ENCODE peak calls at places on chromosomes 4 and X, in four cellular contexts. B, O, R and Y are unnamed samples.

GRCh38 chr4:154616731-154617130 is 4.3 kb upstream of the FGG start:
- DNase-seq in B (no peak), O (no peak), R (no peak), Y (no peak)

GRCh38 chrX:151391722-151392121 is 5.3 kb upstream of the VMA21 start:
- DNase-seq in O (no peak), B (no peak), R (no peak), Y (no peak)

GRCh38 chr4:94412019-94413017 is 39.4 kb upstream of the PDLIM5 start:
- DNase-seq in B (peak; percentile 16), O (no peak), R (peak; percentile 83), Y (peak; percentile 94)

GRCh38 chr4:7828011-7828720 is 111.5 kb downstream of the AFAP1 start:
- DNase-seq in R (peak; percentile 99), B (peak; percentile 67), O (peak; percentile 70), Y (no peak)

GRCh38 chr4:150209140-150209829 is 131.0 kb downstream of the DCLK2 start:
- DNase-seq in O (peak; percentile 51), R (peak; percentile 84), B (peak; percentile 68), Y (no peak)

GRCh38 chr4:140724780-140725179 is 31.4 kb downstream of the TBC1D9 start:
- DNase-seq in O (no peak), B (no peak), R (peak; percentile 41), Y (no peak)

GRCh38 chr4:7043521-7044414 is 596 bp downstream of the TADA2B start:
- DNase-seq in O (peak; percentile 60), B (peak; percentile 66), R (peak; percentile 48), Y (no peak)

GRCh38 chr4:153143527-153144348 is 60.5 kb upstream of the TRIM2 start:
- DNase-seq in B (peak; percentile 26), R (peak; percentile 17), O (no peak), Y (peak; percentile 59)

GRCh38 chr4:6354119-6354518 is 84.5 kb downstream of the WFS1 start:
- DNase-seq in B (no peak), O (no peak), R (no peak), Y (no peak)

GRCh38 chr4:25727711-25728493 is 72.3 kb downstream of the SLC34A2 start:
- DNase-seq in R (no peak), O (no peak), B (no peak), Y (no peak)

GRCh38 chr4:172142331-172142738 is 329.1 kb downstream of the GALNTL6 start:
- DNase-seq in R (peak; percentile 18), B (no peak), O (no peak), Y (peak; percentile 31)

GRCh38 chrX:106247162-106247561 is 79.1 kb downstream of the PWWP3B start:
- DNase-seq in O (no peak), R (peak; percentile 44), B (no peak), Y (peak; percentile 22)

GRCh38 chr4:185141777-185142176 is 1.3 kb upstream of the SLC25A4 start:
- DNase-seq in O (no peak), R (no peak), B (no peak), Y (no peak)

GRCh38 chr4:185142563-185142910 is 529 bp upstream of the SLC25A4 start:
- DNase-seq in B (no peak), R (no peak), O (no peak), Y (no peak)

GRCh38 chr4:185142911-185143595 is at the start of gene SLC25A4:
- DNase-seq in R (peak; percentile 56), B (peak; percentile 90), O (peak; percentile 80), Y (peak; percentile 34)

GRCh38 chr4:185144601-185145240 is 1.7 kb downstream of the SLC25A4 start:
- DNase-seq in R (no peak), B (no peak), O (no peak), Y (no peak)

GRCh38 chr4:185143596-185143969 is 517 bp downstream of the SLC25A4 start:
- DNase-seq in R (no peak), B (peak; percentile 50), O (peak; percentile 47), Y (no peak)
- H3K4me3 ChIP-seq in R (peak overlapping the region; percentile 73), B (peak overlapping the region; percentile 38), O (peak overlapping the region; percentile 57), Y (peak overlapping the region; percentile 74)

GRCh38 chrX:39518451-39519212 is 579.1 kb downstream of the BCOR start:
- DNase-seq in B (peak; percentile 33), R (no peak), O (no peak), Y (no peak)
- H3K4me3 ChIP-seq in B (no peak overlapping the region), R (no peak overlapping the region), O (no peak overlapping the region), Y (peak overlapping the region; percentile 14)

DNA sequence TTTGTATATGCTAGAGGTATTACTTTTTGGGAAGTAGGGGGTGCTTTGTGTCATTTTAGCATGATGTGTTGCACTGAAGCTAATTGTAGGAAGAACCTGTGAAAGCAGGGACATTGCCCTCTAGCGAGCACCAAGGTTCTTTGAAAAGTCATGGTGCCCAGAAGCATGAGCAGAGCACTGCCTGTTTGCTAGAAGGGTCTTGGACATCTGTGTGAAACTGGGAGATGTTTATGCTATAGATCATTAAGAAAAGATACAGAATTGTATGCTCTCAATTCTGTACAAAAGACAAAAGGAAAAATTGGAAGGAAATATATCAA is 14.7 kb downstream of the GRPR start:
- DNase-seq in O (no peak), B (no peak), R (peak; percentile 23), Y (no peak)
- H3K4me3 ChIP-seq in O (no peak overlapping the region), B (no peak overlapping the region), R (no peak overlapping the region), Y (no peak overlapping the region)

GRCh38 chrX:4240541-4241194 is 527.2 kb upstream of the PRKX start:
- DNase-seq in R (peak; percentile 0), B (no peak), O (no peak), Y (no peak)

GRCh38 chrX:4238916-4239315 is 525.5 kb upstream of the PRKX start:
- DNase-seq in O (no peak), R (no peak), B (no peak), Y (no peak)

GRCh38 chrX:4243759-4244158 is 530.3 kb upstream of the PRKX start:
- DNase-seq in R (no peak), B (no peak), O (no peak), Y (no peak)

DNA sequence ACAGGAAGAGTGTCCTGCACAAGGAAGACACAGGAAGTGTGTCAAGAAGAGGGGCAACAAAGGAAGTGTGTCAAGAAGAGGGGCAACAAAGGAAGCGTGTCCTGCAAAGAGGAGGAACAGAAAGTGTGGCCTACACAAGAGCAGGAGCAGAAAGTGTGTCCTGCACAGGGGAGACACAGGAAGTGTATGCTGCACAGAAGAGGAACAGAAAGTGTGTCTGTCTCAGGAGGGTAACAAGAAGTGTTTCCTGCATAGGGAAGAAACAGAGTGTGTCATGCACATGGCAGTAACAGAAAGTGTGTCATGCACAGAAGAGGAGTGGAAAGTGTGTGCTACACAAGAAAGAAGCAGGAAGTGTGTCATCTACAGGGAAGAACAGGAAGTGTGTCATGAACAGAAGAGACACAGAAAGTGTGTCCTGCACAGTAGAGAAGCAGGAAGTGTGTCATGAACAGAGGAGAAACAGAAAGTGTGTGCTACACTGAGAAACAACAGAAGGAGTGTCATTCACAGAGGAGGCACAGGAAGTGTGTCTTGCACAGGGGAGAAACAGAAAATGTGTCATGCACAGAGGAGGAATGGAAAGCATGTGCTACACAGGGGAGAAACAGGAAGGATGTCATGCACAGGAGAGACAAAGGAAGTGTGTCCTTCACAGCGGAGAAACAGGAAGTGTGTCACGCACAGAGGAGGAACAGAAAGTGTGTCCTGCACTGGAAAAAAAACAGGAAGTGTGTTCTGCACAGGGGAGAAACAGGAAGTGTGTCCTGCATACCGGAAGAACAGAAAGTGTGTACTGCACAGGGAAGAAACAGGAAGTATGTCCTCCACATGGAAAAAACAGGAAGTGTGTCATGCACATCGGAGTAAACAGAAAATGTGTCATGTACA is 526.4 kb upstream of the PRKX start:
- DNase-seq in B (no peak), O (no peak), R (no peak), Y (no peak)
- H3K4me3 ChIP-seq in B (no peak overlapping the region), O (no peak overlapping the region), R (no peak overlapping the region), Y (no peak overlapping the region)

GRCh38 chr4:55124337-55125076 is 888 bp downstream of the KDR start:
- DNase-seq in R (peak; percentile 39), B (no peak), O (no peak), Y (no peak)
- H3K4me3 ChIP-seq in R (peak overlapping the region; percentile 80), B (no peak overlapping the region), O (peak overlapping the region; percentile 46), Y (peak overlapping the region; percentile 74)

GRCh38 chrX:28498658-28499057 is 88.6 kb upstream of the IL1RAPL1 start:
- DNase-seq in R (peak; percentile 18), B (no peak), O (no peak), Y (peak; percentile 48)
- H3K4me3 ChIP-seq in R (no peak overlapping the region), B (no peak overlapping the region), O (no peak overlapping the region), Y (no peak overlapping the region)

GRCh38 chr4:162891788-162892707 is 274.6 kb downstream of the NAF1 start:
- DNase-seq in B (no peak), R (peak; percentile 0), O (no peak), Y (peak; percentile 62)
- H3K4me3 ChIP-seq in B (no peak overlapping the region), R (no peak overlapping the region), O (no peak overlapping the region), Y (no peak overlapping the region)

DNA sequence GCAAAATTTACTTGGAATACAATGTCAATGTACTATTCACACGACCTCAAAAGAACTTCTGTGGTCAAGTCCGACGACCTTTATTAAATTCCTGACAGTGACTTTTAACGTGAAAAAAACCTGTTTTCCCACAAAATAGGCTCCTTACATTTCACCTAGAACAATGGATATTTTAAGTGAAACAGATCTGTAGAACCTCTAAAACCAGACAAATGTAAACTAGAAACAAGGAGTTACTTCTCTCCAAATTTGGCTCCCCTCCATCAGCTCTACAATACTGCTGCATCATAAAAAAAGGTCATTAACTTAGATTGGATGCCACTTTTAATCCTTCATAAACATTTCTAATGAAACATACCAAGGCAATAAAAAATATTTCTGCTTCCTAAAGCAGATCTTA is 1.2 kb downstream of the NEK1 start:
- DNase-seq in B (no peak), R (no peak), O (no peak), Y (no peak)
- H3K4me3 ChIP-seq in B (peak overlapping the region; percentile 7), R (peak overlapping the region; percentile 78), O (peak overlapping the region; percentile 68), Y (peak overlapping the region; percentile 87)

DNA sequence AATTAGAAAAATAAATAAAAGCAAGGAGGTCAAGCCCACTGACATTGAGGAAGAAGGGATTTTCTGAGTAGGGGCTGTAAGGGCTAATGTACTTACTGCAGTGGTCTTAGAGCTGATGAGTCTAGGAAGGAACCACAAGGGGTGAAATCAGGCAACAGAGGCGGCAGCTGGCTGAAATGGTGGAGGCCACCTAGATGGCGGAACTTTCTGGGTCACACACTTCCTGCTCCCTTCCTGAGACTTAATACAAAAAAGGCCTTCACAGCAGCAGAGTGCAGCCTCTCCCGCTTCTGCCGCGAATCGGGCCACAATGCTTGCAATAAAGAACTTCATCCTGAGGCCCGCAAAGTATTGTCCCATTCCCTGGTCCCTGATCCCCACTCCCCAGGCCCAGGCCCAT is 15.4 kb downstream of the SNX12 start:
- DNase-seq in R (no peak), B (no peak), O (no peak), Y (no peak)
- H3K4me3 ChIP-seq in R (no peak overlapping the region), B (no peak overlapping the region), O (peak overlapping the region; percentile 13), Y (no peak overlapping the region)

GRCh38 chrX:21657318-21658151 is 595 bp downstream of the KLHL34 start:
- DNase-seq in R (no peak), B (no peak), O (no peak), Y (no peak)
- H3K4me3 ChIP-seq in R (no peak overlapping the region), B (no peak overlapping the region), O (no peak overlapping the region), Y (no peak overlapping the region)